ENCODE peak calls at places on chromosomes 6 and 20, in five cellular contexts. B, A, D, V and C are unnamed samples.

GRCh38 chr6:75620387-75621304 is 19.0 kb downstream of the SENP6 start:
- DNase-seq in A (no peak), B (no peak), D (no peak), V (peak), C (no peak)

GRCh38 chr20:34546751-34547181 is 11.8 kb upstream of the MAP1LC3A start:
- DNase-seq in B (no peak), A (no peak), V (peak), D (no peak), C (no peak)

GRCh38 chr20:41179961-41180360 is 42.6 kb downstream of the PLCG1 start:
- DNase-seq in V (peak), B (no peak), A (no peak), D (no peak), C (peak)

GRCh38 chr20:32970973-32971300 is 33.3 kb downstream of the SUN5 start:
- DNase-seq in D (no peak), B (no peak), V (no peak), A (no peak), C (no peak)

GRCh38 chr20:35264755-35265154 is 13.2 kb downstream of the MMP24OS start:
- DNase-seq in D (no peak), A (no peak), V (peak), B (no peak), C (no peak)

GRCh38 chr6:39568896-39569295 is 156.3 kb downstream of the KIF6 start:
- DNase-seq in V (no peak), D (no peak), B (no peak), A (no peak), C (no peak)

GRCh38 chr20:60125521-60125920 is 167.3 kb downstream of the CDH26 start:
- DNase-seq in B (no peak), A (no peak), D (no peak), V (no peak), C (no peak)

GRCh38 chr6:150632785-150633465 is 33.2 kb downstream of the PLEKHG1 start:
- DNase-seq in V (no peak), B (no peak), A (no peak), D (peak), C (no peak)

GRCh38 chr6:89026151-89026550 is 54.4 kb upstream of the PNRC1 start:
- DNase-seq in D (no peak), V (no peak), B (no peak), A (no peak), C (no peak)

GRCh38 chr6:156789081-156789943 is 12.1 kb downstream of the ARID1B start:
- DNase-seq in D (no peak), B (no peak), A (no peak), V (no peak), C (no peak)

GRCh38 chr20:49811825-49812462 is 684 bp upstream of the SLC9A8 start:
- DNase-seq in D (no peak), B (no peak), A (no peak), V (no peak), C (no peak)

GRCh38 chr6:163404825-163405265 is 9.7 kb upstream of the QKI start:
- DNase-seq in D (no peak), V (no peak), A (peak), B (no peak), C (peak)

GRCh38 chr20:63846128-63846771 is 15.0 kb upstream of the ABHD16B start:
- DNase-seq in A (no peak), D (no peak), V (peak), B (no peak), C (peak)

GRCh38 chr6:25641377-25641776 is 10.6 kb upstream of the SCGN start:
- DNase-seq in D (no peak), V (no peak), B (no peak), A (no peak), C (no peak)

GRCh38 chr6:159788276-159788675 is 1.1 kb downstream of the TCP1 start:
- DNase-seq in B (no peak), A (no peak), V (no peak), D (peak), C (no peak)

GRCh38 chr6:33861722-33862121 is 57.9 kb upstream of the MLN start:
- DNase-seq in B (no peak), D (peak), A (no peak), V (no peak), C (peak)

GRCh38 chr6:35723587-35723986 is 13.2 kb upstream of the ARMC12 start:
- DNase-seq in V (no peak), D (no peak), B (no peak), A (no peak), C (no peak)

GRCh38 chr6:29502181-29502580 is 14.4 kb upstream of the MAS1L start:
- DNase-seq in D (no peak), A (no peak), B (no peak), V (no peak), C (no peak)

GRCh38 chr6:88220493-88220892 is 54.3 kb upstream of the CNR1 start:
- DNase-seq in V (no peak), D (peak), A (no peak), B (no peak), C (no peak)

GRCh38 chr6:71107935-71108420 is 151.1 kb upstream of the B3GAT2 start:
- DNase-seq in V (peak), D (no peak), B (peak), A (no peak), C (no peak)

GRCh38 chr6:43074847-43075741 is 1.0 kb upstream of the PTK7 start:
- DNase-seq in B (peak), A (no peak), D (no peak), V (peak), C (peak)

GRCh38 chr6:156437084-156437879 is 339.9 kb upstream of the ARID1B start:
- DNase-seq in B (no peak), A (no peak), V (no peak), D (no peak), C (no peak)

GRCh38 chr6:4936681-4937041 is 67.2 kb downstream of the RPP40 start:
- DNase-seq in A (no peak), B (no peak), D (peak), V (peak), C (no peak)

GRCh38 chr20:20404546-20405092 is 36.7 kb downstream of the INSM1 start:
- DNase-seq in A (no peak), V (peak), B (no peak), D (no peak), C (no peak)

GRCh38 chr6:18501313-18502013 is 114.3 kb downstream of the RNF144B start:
- DNase-seq in D (peak), B (no peak), A (peak), V (no peak), C (peak)

GRCh38 chr20:2658414-2659354 is 5.3 kb downstream of the IDH3B start:
- DNase-seq in A (no peak), V (peak), D (no peak), B (no peak), C (no peak)